ENCODE peak calls at places on chromosome 5, in ten cellular contexts. P, B, R, V, U, G, E, Y, W and H are unnamed samples.

GRCh38 chr5:173327948-173328895 is at the start of gene STC2:
- DNase-seq in P (peak; percentile 88), Y (peak; percentile 93), V (peak; percentile 83), W (peak; percentile 81), R (peak; percentile 26), G (peak; percentile 73), U (no peak), E (peak; percentile 83), B (peak; percentile 85), H (peak; percentile 70)

GRCh38 chr5:98679963-98680362 is 93.5 kb upstream of the RGMB start:
- DNase-seq in R (no peak), W (no peak), U (no peak), E (no peak), V (no peak), B (no peak), P (no peak), G (no peak), Y (no peak), H (no peak)

GRCh38 chr5:41009228-41009627 is 61.9 kb downstream of the MROH2B start:
- DNase-seq in R (no peak), P (no peak), G (peak; percentile 26), B (no peak), W (no peak), Y (no peak), E (no peak), U (no peak), V (peak; percentile 88), H (no peak)

GRCh38 chr5:28313543-28314334 is 1275.4 kb upstream of the CDH9 start:
- DNase-seq in U (no peak), W (no peak), R (no peak), Y (no peak), E (no peak), G (no peak), P (no peak), V (peak; percentile 1), B (no peak), H (no peak)

GRCh38 chr5:169745441-169746146 is 108.5 kb downstream of the DOCK2 start:
- DNase-seq in R (no peak), G (no peak), E (no peak), U (no peak), W (no peak), Y (no peak), V (no peak), P (no peak), B (no peak), H (no peak)

GRCh38 chr5:136350339-136350738 is 15.0 kb downstream of the TRPC7 start:
- DNase-seq in E (no peak), B (no peak), P (no peak), G (no peak), V (no peak), R (no peak), W (no peak), U (no peak), Y (no peak), H (no peak)

GRCh38 chr5:170070556-170071412 is 34.9 kb upstream of the FOXI1 start:
- DNase-seq in B (peak; percentile 32), P (peak; percentile 47), W (peak; percentile 9), R (no peak), Y (peak; percentile 72), V (peak; percentile 37), E (peak; percentile 60), G (no peak), U (no peak), H (no peak)

GRCh38 chr5:51652980-51653379 is 269.7 kb downstream of the ISL1 start:
- DNase-seq in Y (no peak), R (no peak), E (no peak), W (no peak), G (no peak), V (no peak), B (no peak), U (no peak), P (no peak), H (no peak)

GRCh38 chr5:50606179-50606578 is 60.3 kb upstream of the PARP8 start:
- DNase-seq in Y (no peak), E (no peak), W (no peak), G (no peak), V (no peak), B (no peak), R (no peak), P (no peak), U (no peak), H (no peak)

GRCh38 chr5:154444559-154445421 is 1.0 kb upstream of the SAP30L start:
- DNase-seq in B (no peak), Y (peak; percentile 33), E (no peak), R (peak; percentile 22), P (no peak), W (peak; percentile 5), V (no peak), U (no peak), G (no peak), H (peak; percentile 86)

GRCh38 chr5:145936401-145937131 is at the start of gene SH3RF2:
- DNase-seq in G (peak; percentile 73), B (peak; percentile 78), E (peak; percentile 65), R (peak; percentile 91), W (peak; percentile 40), V (peak; percentile 96), Y (peak; percentile 85), P (peak; percentile 88), U (peak; percentile 22), H (no peak)

GRCh38 chr5:17359451-17359965 is 138.5 kb upstream of the TAF11L2 start:
- DNase-seq in V (no peak), E (no peak), U (no peak), W (no peak), P (no peak), B (no peak), G (no peak), R (no peak), Y (peak; percentile 65), H (no peak)

GRCh38 chr5:124253421-124253820 is 493.0 kb downstream of the ZNF608 start:
- DNase-seq in G (no peak), P (no peak), B (no peak), U (no peak), E (no peak), V (no peak), W (no peak), R (no peak), Y (no peak), H (no peak)

GRCh38 chr5:135435467-135436330 is 11.4 kb downstream of the DCANP1 start:
- DNase-seq in W (no peak), B (no peak), U (no peak), V (no peak), P (no peak), G (no peak), Y (no peak), E (no peak), R (no peak), H (peak; percentile 60)

GRCh38 chr5:81391-82021 is 10.5 kb upstream of the PLEKHG4B start:
- DNase-seq in W (no peak), G (no peak), U (no peak), P (no peak), R (no peak), E (no peak), V (no peak), Y (no peak), B (no peak), H (peak; percentile 66)

GRCh38 chr5:110354341-110354740 is 372.1 kb downstream of the TMEM232 start:
- DNase-seq in U (no peak), W (no peak), Y (no peak), R (no peak), E (no peak), B (no peak), G (no peak), V (no peak), P (no peak), H (no peak)

GRCh38 chr5:180593446-180594206 is 2.3 kb upstream of the SCGB3A1 start:
- DNase-seq in P (no peak), R (no peak), V (no peak), W (no peak), U (no peak), B (no peak), Y (no peak), G (peak; percentile 21), E (peak; percentile 48), H (no peak)
- H3K27me3 ChIP-seq in P (peaks cover 27% of the 10 kb centered on the region), R (peaks cover 53% of the 10 kb centered on the region), V (peaks cover 36% of the 10 kb centered on the region), W (peaks cover 29% of the 10 kb centered on the region), U (peaks cover 5% of the 10 kb centered on the region), B (peaks cover 48% of the 10 kb centered on the region), Y (peaks cover 50% of the 10 kb centered on the region), G (peaks cover 62% of the 10 kb centered on the region), E (peaks cover 34% of the 10 kb centered on the region), H (peaks cover 25% of the 10 kb centered on the region)

GRCh38 chr5:59897075-59897474 is 3.5 kb upstream of the PDE4D start:
- DNase-seq in W (no peak), G (no peak), U (no peak), V (no peak), E (no peak), B (no peak), Y (no peak), R (no peak), P (no peak), H (no peak)

GRCh38 chr5:59893436-59894227 is at the start of gene PDE4D:
- DNase-seq in E (peak; percentile 67), Y (peak; percentile 87), V (peak; percentile 56), G (peak; percentile 63), B (peak; percentile 74), P (no peak), R (peak; percentile 19), U (peak; percentile 8), W (peak; percentile 44), H (peak; percentile 77)

GRCh38 chr5:59887274-59887673 is 6.3 kb downstream of the PDE4D start:
- DNase-seq in B (no peak), R (no peak), W (no peak), E (no peak), V (no peak), U (no peak), P (no peak), G (no peak), Y (no peak), H (no peak)

DNA sequence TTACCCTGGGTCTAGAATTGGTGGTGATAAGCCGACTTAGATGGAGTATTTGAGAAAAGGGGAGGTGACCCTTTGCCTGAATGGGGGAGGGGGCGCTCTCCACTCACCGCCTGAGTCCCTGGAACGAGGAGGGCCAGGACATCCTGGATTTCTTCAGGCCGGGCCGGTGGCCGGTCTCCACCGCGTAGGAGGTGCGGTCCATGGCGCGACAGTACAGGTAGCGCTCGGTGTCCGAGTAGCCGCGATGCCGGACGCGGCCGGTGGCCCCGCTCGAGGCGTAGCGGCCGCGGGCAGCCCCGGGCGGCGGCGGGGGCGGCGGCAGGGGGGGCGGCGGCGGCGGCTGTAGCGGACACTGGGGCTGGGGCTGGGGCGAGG is 478 bp downstream of the PDE4D start:
- DNase-seq in P (no peak), Y (no peak), V (no peak), E (no peak), R (no peak), W (no peak), B (peak; percentile 12), U (no peak), G (no peak), H (no peak)
- H3K4me3 ChIP-seq in P (peak overlapping the region; percentile 26), Y (no peak overlapping the region), V (no peak overlapping the region), E (peak overlapping the region; percentile 48), R (no peak overlapping the region), W (no peak overlapping the region), B (no peak overlapping the region), U (peak overlapping the region; percentile 71), G (peak overlapping the region; percentile 36), H (no peak overlapping the region)

GRCh38 chr5:147327905-147328304 is 93.1 kb downstream of the STK32A start:
- DNase-seq in G (no peak), V (no peak), P (no peak), Y (no peak), E (no peak), U (no peak), B (no peak), W (no peak), R (no peak), H (no peak)
- H3K27me3 ChIP-seq in G (no peaks in the 10 kb centered on the region), V (peaks cover 41% of the 10 kb centered on the region), P (no peaks in the 10 kb centered on the region), Y (no peaks in the 10 kb centered on the region), E (no peaks in the 10 kb centered on the region), U (no peaks in the 10 kb centered on the region), B (no peaks in the 10 kb centered on the region), W (no peaks in the 10 kb centered on the region), R (no peaks in the 10 kb centered on the region), H (no peaks in the 10 kb centered on the region)

GRCh38 chr5:143536364-143536763 is 132.9 kb upstream of the NR3C1 start:
- DNase-seq in P (no peak), W (no peak), Y (peak; percentile 35), B (no peak), R (no peak), U (peak; percentile 16), E (no peak), V (peak; percentile 2), G (no peak), H (no peak)
- H3K4me3 ChIP-seq in P (no peak overlapping the region), W (no peak overlapping the region), Y (no peak overlapping the region), B (no peak overlapping the region), R (no peak overlapping the region), U (no peak overlapping the region), E (no peak overlapping the region), V (no peak overlapping the region), G (no peak overlapping the region), H (no peak overlapping the region)